ENCODE peak calls at places on chromosomes 4 and X, in nine cellular contexts. P is cardiac fibroblast, O is epithelial cell of esophagus, K is endodermal cell, M is body of pancreas, D is HCT116, N is mucosa of descending colon, E is mesenchymal stem cell, C is mesendoderm. H is an unnamed sample.

GRCh38 chr4:122733805-122734155 is 1.3 kb downstream of the BBS12 start:
- DNase-seq in P (no peak), O (no peak), K (no peak), M (no peak), D (no peak), N (no peak), E (no peak), C (no peak), H (no peak)

GRCh38 chrX:72539822-72540221 is 32.8 kb downstream of the HDAC8 start:
- DNase-seq in P (peak; percentile 34), O (no peak), K (no peak), M (no peak), D (no peak), N (no peak), E (peak; percentile 3), C (peak; percentile 2), H (no peak)

GRCh38 chr4:98801259-98801725 is 127.6 kb downstream of the EIF4E start:
- DNase-seq in P (no peak), O (no peak), K (peak; percentile 74), M (no peak), D (no peak), N (no peak), E (no peak), C (peak; percentile 50), H (no peak)

GRCh38 chr4:79983431-79983830 is 89.6 kb downstream of the ANTXR2 start:
- DNase-seq in P (no peak), O (no peak), K (no peak), M (no peak), D (no peak), N (no peak), E (no peak), C (no peak), H (no peak)

GRCh38 chr4:118729287-118730286 is 44.4 kb downstream of the METTL14 start:
- DNase-seq in P (peak; percentile 77), O (no peak), K (no peak), M (no peak), D (no peak), N (no peak), E (peak; percentile 86), C (no peak), H (no peak)

GRCh38 chr4:164056426-164057142 is 562.1 kb downstream of the TMA16 start:
- DNase-seq in P (no peak), O (peak; percentile 4), K (no peak), M (no peak), D (no peak), N (no peak), E (no peak), C (peak; percentile 46), H (no peak)

GRCh38 chr4:128835498-128836222 is 26.2 kb downstream of the JADE1 start:
- DNase-seq in P (no peak), O (no peak), K (peak; percentile 48), M (peak; percentile 90), D (no peak), N (no peak), E (no peak), C (no peak), H (no peak)

GRCh38 chrX:23434356-23434884 is 99.8 kb downstream of the PTCHD1 start:
- DNase-seq in P (peak; percentile 64), O (peak; percentile 14), K (no peak), M (peak; percentile 85), D (no peak), N (peak; percentile 61), E (peak; percentile 1), C (no peak), H (no peak)

GRCh38 chr4:155578219-155578618 is 88.4 kb upstream of the GUCY1A1 start:
- DNase-seq in P (no peak), O (no peak), K (no peak), M (no peak), D (no peak), N (no peak), E (no peak), C (no peak), H (no peak)

GRCh38 chr4:85994576-85994975 is 365.3 kb downstream of the MAPK10 start:
- DNase-seq in P (peak; percentile 74), O (no peak), K (no peak), M (no peak), D (no peak), N (no peak), E (no peak), C (peak; percentile 16), H (no peak)

GRCh38 chr4:110970642-110971041 is 347.8 kb upstream of the PITX2 start:
- DNase-seq in P (peak; percentile 49), O (peak; percentile 69), K (peak; percentile 94), M (peak; percentile 37), D (peak; percentile 65), N (no peak), E (peak; percentile 71), C (peak; percentile 92), H (peak; percentile 14)

GRCh38 chr4:105373324-105373723 is 100.5 kb downstream of the PPA2 start:
- DNase-seq in P (no peak), O (no peak), K (no peak), M (no peak), D (no peak), N (no peak), E (no peak), C (no peak), H (no peak)

GRCh38 chr4:85779165-85779564 is 304.2 kb downstream of the ARHGAP24 start:
- DNase-seq in P (peak; percentile 86), O (peak; percentile 45), K (no peak), M (no peak), D (no peak), N (no peak), E (peak; percentile 77), C (no peak), H (no peak)

DNA sequence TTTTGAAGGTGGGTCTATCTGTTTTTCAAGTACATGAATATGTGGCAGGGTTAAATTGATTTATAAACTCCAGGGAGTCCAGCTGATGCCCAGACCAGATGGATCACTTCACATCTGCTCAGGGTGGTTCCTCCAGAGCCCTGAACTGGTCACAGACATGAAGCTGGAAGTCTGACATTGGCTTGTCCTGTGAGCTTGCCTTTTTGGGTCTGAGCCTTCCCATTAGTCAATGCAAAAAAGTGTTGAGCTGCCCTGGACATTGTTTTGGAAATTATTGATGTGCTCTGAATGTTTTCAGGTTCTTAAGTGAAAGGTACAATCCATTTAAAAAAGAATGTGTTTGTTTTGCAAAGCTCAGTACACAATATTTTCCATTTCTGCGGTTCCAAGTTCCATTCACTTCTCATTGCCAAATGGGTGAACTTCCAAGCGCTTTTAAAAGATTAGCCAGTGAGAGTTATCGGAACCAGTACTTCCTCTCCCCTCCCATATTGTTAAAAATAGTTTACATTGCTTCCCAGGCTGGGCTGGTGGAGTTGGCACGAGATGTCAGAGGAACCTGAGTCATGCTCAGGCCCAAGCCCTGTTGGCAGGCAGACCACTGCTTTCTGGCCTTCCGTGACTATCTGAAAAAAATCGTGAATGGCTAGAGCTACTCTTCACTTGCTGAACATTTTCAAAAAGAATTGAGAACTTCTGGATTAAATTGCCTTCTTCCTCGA is 52.1 kb downstream of the PDGFRA start:
- DNase-seq in P (peak; percentile 93), O (peak; percentile 69), K (no peak), M (peak; percentile 90), D (no peak), N (peak; percentile 53), E (peak; percentile 82), C (no peak), H (no peak)
- H3K4me3 ChIP-seq in P (no peak overlapping the region), O (no peak overlapping the region), K (no peak overlapping the region), M (no peak overlapping the region), D (no peak overlapping the region), N (no peak overlapping the region), E (no peak overlapping the region), C (no peak overlapping the region), H (no peak overlapping the region)

DNA sequence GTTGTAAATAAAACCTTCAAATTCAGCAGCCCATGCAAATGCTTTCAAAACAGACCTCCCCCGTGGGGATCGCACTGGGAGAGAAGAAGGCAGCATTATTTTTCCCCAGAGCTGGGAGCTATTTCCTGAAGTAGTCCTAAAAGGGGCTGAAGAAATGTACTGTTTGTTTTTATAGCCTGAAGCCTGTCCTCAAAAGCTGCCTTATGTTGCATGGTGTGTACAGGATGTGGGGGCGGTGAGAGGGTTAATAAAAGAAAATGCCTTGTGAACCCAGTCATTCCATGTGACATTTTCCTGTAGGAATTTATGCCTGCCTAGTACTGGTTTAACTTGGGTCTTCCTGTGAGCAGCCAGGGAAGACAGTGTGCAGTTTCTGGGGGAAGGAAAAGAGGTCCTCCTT is 144.1 kb downstream of the SOWAHB start:
- DNase-seq in P (peak; percentile 91), O (peak; percentile 74), K (no peak), M (no peak), D (no peak), N (no peak), E (peak; percentile 94), C (no peak), H (no peak)
- H3K4me3 ChIP-seq in P (no peak overlapping the region), O (no peak overlapping the region), K (no peak overlapping the region), M (no peak overlapping the region), D (peak overlapping the region; percentile 11), N (no peak overlapping the region), E (no peak overlapping the region), C (no peak overlapping the region), H (no peak overlapping the region)

DNA sequence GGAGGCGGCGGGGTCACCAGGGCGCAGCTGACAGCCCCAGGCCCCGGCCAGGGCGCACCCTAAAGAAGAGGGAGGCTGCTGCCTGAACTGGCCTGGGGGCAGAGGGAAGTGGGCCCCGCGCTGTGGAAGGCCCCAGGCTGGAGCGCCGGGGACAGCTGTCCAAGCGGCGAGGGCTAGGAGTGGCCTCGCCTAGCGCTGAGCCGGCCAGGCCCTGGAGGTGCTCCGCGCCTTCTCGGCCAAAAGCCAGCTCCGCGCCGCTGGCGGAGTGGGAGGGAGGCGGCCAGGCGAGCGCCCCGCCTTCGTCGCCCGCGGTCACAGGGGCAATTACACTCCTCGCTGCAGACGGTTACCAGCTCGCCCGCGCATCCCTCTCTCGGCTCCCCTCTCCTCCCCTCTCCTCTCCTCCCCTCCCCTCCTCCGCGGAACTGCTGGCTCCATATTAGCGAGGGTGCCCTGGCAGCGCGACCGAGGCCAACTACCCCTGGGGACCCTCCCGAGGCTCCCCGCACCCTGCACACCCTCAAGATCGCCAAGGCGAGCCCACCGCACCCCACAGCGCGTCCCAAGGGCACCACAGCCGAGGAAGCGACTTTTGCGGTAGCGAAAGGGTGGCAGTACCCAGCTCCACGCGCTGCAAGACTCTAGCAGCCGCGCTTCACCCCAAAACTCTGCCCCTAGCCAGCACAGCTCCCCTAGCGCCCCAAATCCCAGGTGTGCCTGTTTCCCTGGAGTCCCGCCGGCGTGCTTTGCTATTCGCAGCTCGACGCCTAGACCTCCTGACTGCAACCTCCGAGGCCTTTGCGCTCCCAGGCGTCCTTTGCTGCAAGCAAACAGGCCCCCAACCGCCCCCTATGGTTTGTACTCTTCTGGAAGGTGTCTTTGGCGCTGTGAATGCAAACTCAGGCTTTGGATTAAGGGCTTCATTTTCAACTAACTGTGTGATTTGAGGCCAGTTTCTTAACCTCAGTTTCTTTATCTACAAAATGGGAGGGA is 91.4 kb downstream of the BCOR start:
- DNase-seq in P (no peak), O (no peak), K (peak; percentile 91), M (peak; percentile 62), D (no peak), N (peak; percentile 70), E (peak; percentile 35), C (peak; percentile 85), H (peak; percentile 91)
- H3K4me3 ChIP-seq in P (no peak overlapping the region), O (no peak overlapping the region), K (peak overlapping the region; percentile 56), M (no peak overlapping the region), D (no peak overlapping the region), N (no peak overlapping the region), E (no peak overlapping the region), C (no peak overlapping the region), H (peak overlapping the region; percentile 59)

DNA sequence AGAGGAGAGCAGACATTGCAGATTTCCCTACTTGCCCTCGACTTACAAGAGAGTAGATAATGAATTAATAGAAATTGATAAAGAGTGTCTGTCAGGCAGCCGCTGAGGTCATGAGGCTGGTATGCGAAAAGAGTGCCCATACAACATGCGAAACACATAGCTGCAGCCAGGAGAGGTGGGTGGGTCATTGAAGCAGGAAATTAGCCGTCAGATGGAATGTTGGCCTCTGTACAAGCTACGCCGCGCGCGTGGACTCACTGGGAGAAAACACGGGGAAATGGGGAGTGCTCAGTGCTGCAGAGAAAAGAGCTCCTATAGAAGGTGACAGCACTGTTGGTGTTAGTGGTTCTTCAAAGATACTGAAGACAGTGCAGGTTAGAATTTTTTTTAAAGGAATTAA is 125.1 kb downstream of the RAPGEF2 start:
- DNase-seq in P (peak; percentile 93), O (peak; percentile 86), K (peak; percentile 70), M (peak; percentile 78), D (peak; percentile 48), N (peak; percentile 58), E (peak; percentile 86), C (peak; percentile 94), H (no peak)
- H3K4me3 ChIP-seq in P (peak overlapping the region; percentile 17), O (peak overlapping the region; percentile 2), K (no peak overlapping the region), M (no peak overlapping the region), D (peak overlapping the region; percentile 43), N (no peak overlapping the region), E (peak overlapping the region; percentile 36), C (no peak overlapping the region), H (no peak overlapping the region)